ENCODE peak calls at places on chromosomes 12 and 14, in four cellular contexts. One of them, this sample, is unnamed.

GRCh38 chr14:95140060-95140858 is 17.1 kb downstream of the DICER1 start:
- DNase-seq in heart left ventricle: no peak
- DNase-seq in right lobe of liver: no peak
- DNase-seq in A549: no peak
- DNase-seq in this sample: no peak

GRCh38 chr14:62179367-62180018 is 417.3 kb downstream of the SNAPC1 start:
- DNase-seq in A549: peak; percentile 72
- DNase-seq in right lobe of liver: peak; percentile 32
- DNase-seq in heart left ventricle: no peak
- DNase-seq in this sample: peak; percentile 54

GRCh38 chr12:62113366-62114011 is 146.7 kb upstream of the USP15 start:
- DNase-seq in right lobe of liver: no peak
- DNase-seq in A549: no peak
- DNase-seq in heart left ventricle: no peak
- DNase-seq in this sample: no peak

GRCh38 chr12:47216150-47216677 is 136.5 kb upstream of the AMIGO2 start:
- DNase-seq in A549: no peak
- DNase-seq in right lobe of liver: peak; percentile 34
- DNase-seq in heart left ventricle: no peak
- DNase-seq in this sample: peak; percentile 29

GRCh38 chr12:92634730-92635129 is 68.1 kb upstream of the PLEKHG7 start:
- DNase-seq in right lobe of liver: no peak
- DNase-seq in heart left ventricle: no peak
- DNase-seq in A549: no peak
- DNase-seq in this sample: no peak

GRCh38 chr12:15776532-15776931 is 12.7 kb downstream of the EPS8 start:
- DNase-seq in right lobe of liver: no peak
- DNase-seq in heart left ventricle: no peak
- DNase-seq in A549: no peak
- DNase-seq in this sample: no peak

GRCh38 chr14:60485600-60486251 is at the start of gene C14orf39:
- DNase-seq in right lobe of liver: no peak
- DNase-seq in heart left ventricle: no peak
- DNase-seq in A549: no peak
- DNase-seq in this sample: peak; percentile 39

GRCh38 chr12:108691995-108692808 is 39.1 kb downstream of the CORO1C start:
- DNase-seq in right lobe of liver: no peak
- DNase-seq in A549: peak; percentile 40
- DNase-seq in heart left ventricle: no peak
- DNase-seq in this sample: peak; percentile 91

GRCh38 chr12:68259318-68259940 is 6.0 kb upstream of the IL22 start:
- DNase-seq in heart left ventricle: no peak
- DNase-seq in A549: no peak
- DNase-seq in right lobe of liver: no peak
- DNase-seq in this sample: no peak

GRCh38 chr12:2984698-2985097 is 25.5 kb downstream of the TEAD4 start:
- DNase-seq in right lobe of liver: no peak
- DNase-seq in heart left ventricle: no peak
- DNase-seq in A549: no peak
- DNase-seq in this sample: no peak

GRCh38 chr14:32478027-32478426 is 148.9 kb downstream of the AKAP6 start:
- DNase-seq in heart left ventricle: no peak
- DNase-seq in right lobe of liver: no peak
- DNase-seq in A549: no peak
- DNase-seq in this sample: no peak

GRCh38 chr14:103155013-103155412 is 31.8 kb downstream of the TNFAIP2 start:
- DNase-seq in heart left ventricle: peak; percentile 84
- DNase-seq in A549: peak; percentile 89
- DNase-seq in right lobe of liver: peak; percentile 91
- DNase-seq in this sample: peak; percentile 55

GRCh38 chr14:59566281-59566680 is 10.3 kb downstream of the CCDC175 start:
- DNase-seq in A549: no peak
- DNase-seq in heart left ventricle: no peak
- DNase-seq in right lobe of liver: no peak
- DNase-seq in this sample: no peak

GRCh38 chr12:642633-643477 is 20.4 kb downstream of the NINJ2 start:
- DNase-seq in heart left ventricle: peak; percentile 93
- DNase-seq in right lobe of liver: peak; percentile 87
- DNase-seq in A549: peak; percentile 83
- DNase-seq in this sample: peak; percentile 86
- TF ChIP-seq POLR2A in heart left ventricle: peak; percentile 28
- TF ChIP-seq POLR2A in right lobe of liver: peak; percentile 62
- TF ChIP-seq POLR2A in A549: peak; percentile 24
- TF ChIP-seq POLR2A in this sample: no peak

DNA sequence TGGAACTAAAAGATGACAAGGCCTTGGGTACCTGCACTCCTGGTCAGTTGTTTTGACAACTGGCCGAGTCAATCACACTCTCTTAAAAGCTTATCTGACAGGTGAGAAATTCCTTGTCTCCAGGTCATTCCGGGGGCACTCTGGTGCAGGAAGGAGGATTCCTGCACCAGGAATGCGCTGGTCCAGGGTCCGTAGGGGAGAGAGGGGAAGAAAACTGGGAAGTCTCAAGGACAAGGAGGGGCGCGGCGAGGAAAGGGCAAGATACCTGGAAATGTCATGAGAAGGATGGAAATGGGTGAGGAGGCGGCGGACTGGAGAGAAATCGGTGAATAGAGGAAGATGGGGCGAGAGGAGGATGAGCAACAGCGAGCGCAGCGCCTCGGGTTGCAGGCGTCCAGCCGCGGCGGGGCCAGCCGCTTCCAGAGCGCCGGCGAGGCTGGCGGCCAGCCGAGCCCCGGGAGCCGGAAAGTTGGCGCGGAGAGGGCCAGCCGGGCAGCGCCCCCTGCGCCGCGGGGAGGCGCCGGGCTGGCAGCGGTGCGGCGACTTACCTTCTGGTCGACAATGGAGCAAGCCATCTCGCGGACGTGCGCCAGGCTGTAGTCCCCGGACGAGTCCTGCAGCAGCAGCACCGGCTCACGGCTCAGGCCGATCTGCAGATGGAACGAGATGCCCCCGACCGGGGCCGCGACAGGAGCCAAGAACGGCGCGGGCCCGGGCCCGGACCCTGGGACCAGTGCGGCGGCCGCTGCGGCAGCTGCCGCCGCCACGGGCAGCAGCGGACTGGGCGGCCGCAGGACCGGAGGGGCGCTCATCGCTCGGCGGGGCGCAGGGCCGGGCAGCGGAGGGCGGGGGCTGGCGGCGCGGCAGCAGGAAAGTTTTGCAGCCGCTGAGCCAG is 699 bp downstream of the PRKD1 start:
- DNase-seq in A549: peak; percentile 59
- DNase-seq in right lobe of liver: peak; percentile 59
- DNase-seq in heart left ventricle: peak; percentile 73
- DNase-seq in this sample: no peak
- TF ChIP-seq POLR2A in A549: no peak
- TF ChIP-seq POLR2A in right lobe of liver: no peak
- TF ChIP-seq POLR2A in heart left ventricle: no peak
- TF ChIP-seq POLR2A in this sample: no peak

DNA sequence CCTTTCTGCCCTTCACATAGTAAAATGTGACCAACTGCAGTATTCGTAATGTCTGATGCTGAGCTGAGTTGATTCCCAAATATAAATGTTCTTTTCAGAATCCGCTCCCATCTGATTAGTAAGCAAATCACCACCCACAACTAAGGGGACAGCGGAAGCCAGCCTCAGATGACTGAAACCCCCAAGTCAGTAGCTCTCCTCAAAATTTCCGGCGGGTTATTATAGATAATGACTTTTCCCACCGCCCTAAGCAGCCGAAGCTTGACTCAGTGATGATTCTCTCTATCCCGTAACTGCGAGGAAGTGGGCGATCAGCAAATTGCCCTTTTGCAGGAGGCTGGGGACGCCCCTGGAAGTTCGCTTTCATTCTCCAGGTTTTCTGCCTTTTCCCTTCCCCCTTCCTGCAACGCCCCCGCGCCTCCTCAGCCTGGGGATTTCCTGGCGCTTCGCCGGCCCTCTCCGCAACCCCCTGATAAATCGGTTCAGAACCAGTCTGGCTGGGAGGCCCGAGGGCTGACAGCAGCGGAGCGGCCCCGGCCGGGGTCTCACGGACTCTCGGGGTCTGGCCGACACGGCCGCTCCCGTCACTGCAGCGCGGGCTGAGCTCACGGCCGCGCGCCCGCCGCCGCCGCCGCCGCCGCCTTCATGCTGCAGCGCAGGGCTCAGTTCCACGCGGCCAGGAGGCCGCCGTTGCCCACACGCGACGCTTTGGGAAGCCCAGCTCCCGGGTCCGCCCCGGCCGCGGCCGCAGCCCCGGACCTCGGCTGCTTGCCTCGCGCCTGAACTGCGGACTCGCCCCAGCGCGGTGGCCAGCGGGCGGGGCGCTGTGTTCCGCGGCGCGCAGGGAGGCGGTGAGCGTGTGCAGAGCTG is at the start of gene LRFN5:
- DNase-seq in A549: no peak
- DNase-seq in right lobe of liver: no peak
- DNase-seq in heart left ventricle: peak; percentile 69
- DNase-seq in this sample: no peak
- TF ChIP-seq POLR2A in A549: no peak
- TF ChIP-seq POLR2A in right lobe of liver: no peak
- TF ChIP-seq POLR2A in heart left ventricle: no peak
- TF ChIP-seq POLR2A in this sample: no peak

DNA sequence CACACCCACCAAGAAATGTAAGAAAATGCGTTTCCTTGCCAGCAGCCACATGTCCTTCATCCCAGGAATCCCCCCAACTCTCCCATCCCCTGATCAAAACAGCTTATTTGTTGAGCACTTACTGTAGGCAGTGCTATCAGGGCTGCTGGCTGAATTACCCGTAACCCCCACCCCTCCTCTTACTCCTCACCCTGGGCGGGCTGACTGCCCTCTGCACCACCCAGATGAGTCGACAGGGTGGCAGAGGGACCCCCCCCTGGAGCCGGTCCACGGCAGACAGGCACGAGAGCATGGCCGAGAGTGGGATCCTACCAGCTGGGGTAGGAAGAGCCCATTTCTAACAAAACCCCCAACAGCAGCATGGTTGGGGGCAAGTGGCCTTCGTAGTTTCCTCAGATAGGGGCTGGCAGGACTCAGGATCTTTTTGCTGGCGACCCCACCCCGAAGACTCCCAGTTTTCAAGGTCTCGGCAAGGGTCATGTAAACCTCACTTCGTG is 1.1 kb upstream of the RHOF start:
- DNase-seq in heart left ventricle: peak; percentile 76
- DNase-seq in right lobe of liver: peak; percentile 54
- DNase-seq in A549: no peak
- DNase-seq in this sample: no peak
- TF ChIP-seq POLR2A in heart left ventricle: no peak
- TF ChIP-seq POLR2A in right lobe of liver: peak; percentile 12
- TF ChIP-seq POLR2A in A549: no peak
- TF ChIP-seq POLR2A in this sample: peak; percentile 52

GRCh38 chr12:128833418-128833817 is 9.7 kb upstream of the SLC15A4 start:
- DNase-seq in A549: no peak
- DNase-seq in heart left ventricle: no peak
- DNase-seq in right lobe of liver: no peak
- DNase-seq in this sample: no peak

GRCh38 chr12:128825845-128826244 is 2.1 kb upstream of the SLC15A4 start:
- DNase-seq in heart left ventricle: no peak
- DNase-seq in right lobe of liver: no peak
- DNase-seq in A549: no peak
- DNase-seq in this sample: no peak

GRCh38 chr12:128827724-128828123 is 4.0 kb upstream of the SLC15A4 start:
- DNase-seq in right lobe of liver: no peak
- DNase-seq in heart left ventricle: no peak
- DNase-seq in A549: no peak
- DNase-seq in this sample: no peak

GRCh38 chr12:128830505-128830893 is 6.7 kb upstream of the SLC15A4 start:
- DNase-seq in A549: no peak
- DNase-seq in heart left ventricle: no peak
- DNase-seq in right lobe of liver: no peak
- DNase-seq in this sample: no peak

GRCh38 chr12:128829870-128830504 is 6.2 kb upstream of the SLC15A4 start:
- DNase-seq in A549: no peak
- DNase-seq in right lobe of liver: no peak
- DNase-seq in heart left ventricle: no peak
- DNase-seq in this sample: no peak
- TF ChIP-seq POLR2A in A549: no peak
- TF ChIP-seq POLR2A in right lobe of liver: no peak
- TF ChIP-seq POLR2A in heart left ventricle: no peak
- TF ChIP-seq POLR2A in this sample: no peak

GRCh38 chr12:21697829-21698630 is 40.4 kb upstream of the LDHB start:
- DNase-seq in heart left ventricle: no peak
- DNase-seq in A549: peak; percentile 42
- DNase-seq in right lobe of liver: no peak
- DNase-seq in this sample: peak; percentile 33
- TF ChIP-seq POLR2A in heart left ventricle: no peak
- TF ChIP-seq POLR2A in A549: no peak
- TF ChIP-seq POLR2A in right lobe of liver: no peak
- TF ChIP-seq POLR2A in this sample: no peak

DNA sequence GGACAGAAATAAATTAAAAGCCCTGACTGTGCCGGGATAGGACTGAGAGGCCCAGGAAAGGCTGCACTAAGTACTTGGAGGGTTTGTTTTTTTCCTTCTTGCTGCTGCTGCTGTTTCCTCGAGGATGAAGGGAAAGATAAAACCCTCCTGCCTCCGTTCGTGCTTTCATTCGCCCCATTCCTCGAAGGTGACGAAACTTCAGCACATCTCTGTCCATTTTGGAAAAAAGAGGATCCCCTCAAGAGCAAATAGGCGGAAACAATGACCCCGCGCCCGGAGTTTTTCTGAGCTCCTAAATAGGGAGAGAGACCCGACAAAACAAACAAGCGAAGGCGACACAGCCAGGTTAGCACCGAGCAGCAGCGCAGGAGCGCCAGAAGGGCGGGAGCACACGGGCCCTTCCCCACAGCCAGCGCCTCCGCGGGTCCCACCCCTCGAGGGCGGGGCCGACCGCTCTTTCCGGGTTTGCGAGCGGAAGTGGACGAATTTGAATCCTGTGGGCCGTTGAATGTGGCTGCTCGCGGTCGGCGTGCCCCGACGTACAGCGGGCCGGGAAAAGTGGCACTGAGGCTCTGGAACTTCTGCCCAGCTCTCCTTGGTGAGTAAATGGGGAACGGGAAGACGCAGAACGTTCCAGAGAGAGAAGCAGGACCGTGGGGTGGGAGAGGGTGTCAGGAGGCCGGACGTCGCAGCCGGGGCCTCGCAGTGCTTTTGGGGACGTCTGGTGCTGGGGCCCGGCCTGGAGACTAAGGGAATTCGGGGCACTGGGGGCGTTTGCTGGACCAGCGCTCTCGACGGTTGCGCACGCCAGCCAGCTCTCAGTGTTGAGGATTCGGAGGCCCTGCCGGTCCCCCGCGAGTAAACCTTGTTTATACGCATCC is at the start of gene G2E3:
- DNase-seq in heart left ventricle: peak; percentile 95
- DNase-seq in right lobe of liver: peak; percentile 90
- DNase-seq in A549: peak; percentile 89
- DNase-seq in this sample: peak; percentile 93
- TF ChIP-seq POLR2A in heart left ventricle: peak; percentile 63
- TF ChIP-seq POLR2A in right lobe of liver: peak; percentile 60
- TF ChIP-seq POLR2A in A549: peak; percentile 82
- TF ChIP-seq POLR2A in this sample: peak; percentile 86

DNA sequence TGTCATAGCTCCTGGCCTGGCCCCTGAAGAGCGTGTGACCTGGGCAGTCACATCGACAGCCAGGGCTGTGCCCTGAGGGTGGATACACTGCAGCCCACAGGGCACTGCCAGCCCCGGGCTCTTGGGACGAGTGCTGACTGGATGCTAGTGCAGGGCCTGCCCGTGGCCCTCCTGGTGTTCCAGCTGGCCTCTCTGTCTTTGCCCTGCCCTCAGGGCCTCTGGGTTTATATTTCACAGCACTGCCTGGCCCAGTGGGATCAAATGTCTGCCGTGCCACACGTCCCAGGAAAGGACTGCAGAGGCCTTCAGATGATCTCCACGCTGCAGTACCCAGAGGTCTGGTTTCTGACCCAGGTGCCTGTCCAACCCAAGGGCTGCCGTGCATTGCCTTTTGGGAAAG is 10.1 kb upstream of the CCDC197 start:
- DNase-seq in heart left ventricle: no peak
- DNase-seq in A549: no peak
- DNase-seq in right lobe of liver: no peak
- DNase-seq in this sample: no peak
- TF ChIP-seq POLR2A in heart left ventricle: peak; percentile 49
- TF ChIP-seq POLR2A in A549: no peak
- TF ChIP-seq POLR2A in right lobe of liver: no peak
- TF ChIP-seq POLR2A in this sample: no peak